ENCODE peak calls at places on chromosomes 12 and 14, in five cellular contexts. S, J, W, L and D are unnamed samples. For H3K9me3 and H3K36me3, the result is how much of the 10 kb centered on the place peaks cover.

GRCh38 chr14:19823178-19823577 is 19.6 kb downstream of the OR4N2 start:
- DNase-seq in S (no peak), J (no peak), W (no peak), L (no peak), D (no peak)

GRCh38 chr12:88242161-88242925 is 100.2 kb downstream of the TMTC3 start:
- DNase-seq in S (peak), J (no peak), W (no peak), L (peak), D (no peak)

GRCh38 chr12:121803861-121804416 is at the start of gene SETD1B:
- DNase-seq in S (peak), J (no peak), W (peak), L (peak), D (peak)

GRCh38 chr12:100935929-100936328 is 141.4 kb downstream of the ANO4 start:
- DNase-seq in S (no peak), J (no peak), W (no peak), L (no peak), D (no peak)

GRCh38 chr14:104085032-104085888 is at the start of gene ASPG:
- DNase-seq in S (no peak), J (no peak), W (peak), L (peak), D (peak)

GRCh38 chr14:63204407-63205280 is at the start of gene RHOJ:
- DNase-seq in S (peak), J (peak), W (no peak), L (peak), D (peak)

GRCh38 chr12:98838282-98838681 is 193.2 kb downstream of the APAF1 start:
- DNase-seq in S (no peak), J (no peak), W (no peak), L (no peak), D (no peak)

GRCh38 chr14:26719514-26719913 is 121.7 kb upstream of the NOVA1 start:
- DNase-seq in S (no peak), J (no peak), W (no peak), L (no peak), D (peak)

GRCh38 chr12:102959391-102959790 is 1.9 kb downstream of the ASCL1 start:
- DNase-seq in S (no peak), J (no peak), W (no peak), L (no peak), D (no peak)

GRCh38 chr14:30869525-30870150 is 4.7 kb upstream of the COCH start:
- DNase-seq in S (no peak), J (no peak), W (no peak), L (no peak), D (no peak)

GRCh38 chr14:52871606-52872005 is 79.2 kb downstream of the FERMT2 start:
- DNase-seq in S (no peak), J (no peak), W (no peak), L (no peak), D (no peak)

GRCh38 chr14:22579218-22579617 is 9.8 kb downstream of the DAD1 start:
- DNase-seq in S (no peak), J (no peak), W (no peak), L (no peak), D (no peak)

GRCh38 chr14:30949651-30950050 is 75.3 kb downstream of the COCH start:
- DNase-seq in S (no peak), J (no peak), W (no peak), L (no peak), D (no peak)

GRCh38 chr12:123671876-123672275 is 963 bp downstream of the TCTN2 start:
- DNase-seq in S (peak), J (no peak), W (no peak), L (no peak), D (no peak)

GRCh38 chr12:124742111-124742510 is 121.6 kb downstream of the SCARB1 start:
- DNase-seq in S (peak), J (no peak), W (peak), L (no peak), D (no peak)

GRCh38 chr14:50964683-50965390 is 20.6 kb upstream of the PYGL start:
- DNase-seq in S (no peak), J (peak), W (peak), L (no peak), D (no peak)

GRCh38 chr12:32589165-32589891 is 89.8 kb upstream of the DNM1L start:
- DNase-seq in S (no peak), J (no peak), W (no peak), L (no peak), D (no peak)

GRCh38 chr12:111424793-111425251 is 19.1 kb downstream of the SH2B3 start:
- DNase-seq in S (no peak), J (no peak), W (no peak), L (no peak), D (no peak)

GRCh38 chr14:23351681-23352505 is 794 bp downstream of the SLC22A17 start:
- DNase-seq in S (no peak), J (no peak), W (no peak), L (no peak), D (no peak)

GRCh38 chr14:26597136-26598080 is at the start of gene NOVA1:
- DNase-seq in S (no peak), J (peak), W (no peak), L (peak), D (peak)

GRCh38 chr14:93705513-93706156 is 82.7 kb downstream of the PRIMA1 start:
- DNase-seq in S (no peak), J (no peak), W (no peak), L (no peak), D (no peak)

GRCh38 chr14:78022059-78022458 is 148.1 kb upstream of the NRXN3 start:
- DNase-seq in S (peak), J (peak), W (peak), L (peak), D (peak)

GRCh38 chr12:5197127-5197526 is 153.4 kb downstream of the KCNA5 start:
- DNase-seq in S (no peak), J (no peak), W (no peak), L (no peak), D (no peak)

GRCh38 chr12:121443911-121444841 is 44.3 kb downstream of the RNF34 start:
- DNase-seq in S (no peak), J (no peak), W (no peak), L (no peak), D (no peak)

GRCh38 chr14:92316116-92316515 is 6.8 kb upstream of the SLC24A4 start:
- DNase-seq in S (no peak), J (no peak), W (no peak), L (no peak), D (no peak)

GRCh38 chr12:44381341-44381740 is 494.8 kb downstream of the NELL2 start:
- DNase-seq in S (no peak), J (no peak), W (no peak), L (no peak), D (no peak)

GRCh38 chr12:61538951-61539350 is 721.3 kb upstream of the USP15 start:
- DNase-seq in S (no peak), J (peak), W (no peak), L (no peak), D (no peak)

GRCh38 chr12:25926536-25926935 is 31.9 kb upstream of the RASSF8 start:
- DNase-seq in S (no peak), J (no peak), W (no peak), L (no peak), D (no peak)

GRCh38 chr12:2416158-2416557 is 363.4 kb downstream of the CACNA1C start:
- DNase-seq in S (no peak), J (no peak), W (no peak), L (no peak), D (no peak)

GRCh38 chr14:51436630-51437029 is 196.6 kb downstream of the TMX1 start:
- DNase-seq in S (no peak), J (no peak), W (no peak), L (no peak), D (no peak)

GRCh38 chr12:116302200-116303075 is 24.9 kb upstream of the MED13L start:
- DNase-seq in S (no peak), J (no peak), W (no peak), L (no peak), D (no peak)

GRCh38 chr14:25477699-25478098 is 427.8 kb upstream of the STXBP6 start:
- DNase-seq in S (no peak), J (no peak), W (no peak), L (no peak), D (no peak)
- H3K9me3 ChIP-seq in S (under half), J (under half), W (under half), L (under half), D (under half)

GRCh38 chr14:73612339-73613045 is at the start of gene ACOT6:
- DNase-seq in S (peak), J (peak), W (peak), L (peak), D (peak)
- H3K27ac ChIP-seq in S (no peak), J (peak), W (peak), L (peak), D (no peak)

GRCh38 chr12:6981152-6982052 is 10.7 kb downstream of the EMG1 start:
- DNase-seq in S (no peak), J (no peak), W (peak), L (no peak), D (no peak)
- H3K36me3 ChIP-seq in S (half or more), J (under half), W (half or more), L (under half), D (under half)

GRCh38 chr12:132941336-132941954 is 14.7 kb downstream of the ZNF605 start:
- DNase-seq in S (peak), J (no peak), W (no peak), L (no peak), D (no peak)

GRCh38 chr12:132936163-132936562 is 19.9 kb downstream of the ZNF605 start:
- DNase-seq in S (no peak), J (no peak), W (no peak), L (no peak), D (no peak)

GRCh38 chr12:132937476-132937875 is 18.6 kb downstream of the ZNF605 start:
- DNase-seq in S (no peak), J (no peak), W (no peak), L (no peak), D (no peak)

GRCh38 chr12:132942611-132943010 is 13.5 kb downstream of the ZNF605 start:
- DNase-seq in S (peak), J (no peak), W (no peak), L (no peak), D (no peak)

DNA sequence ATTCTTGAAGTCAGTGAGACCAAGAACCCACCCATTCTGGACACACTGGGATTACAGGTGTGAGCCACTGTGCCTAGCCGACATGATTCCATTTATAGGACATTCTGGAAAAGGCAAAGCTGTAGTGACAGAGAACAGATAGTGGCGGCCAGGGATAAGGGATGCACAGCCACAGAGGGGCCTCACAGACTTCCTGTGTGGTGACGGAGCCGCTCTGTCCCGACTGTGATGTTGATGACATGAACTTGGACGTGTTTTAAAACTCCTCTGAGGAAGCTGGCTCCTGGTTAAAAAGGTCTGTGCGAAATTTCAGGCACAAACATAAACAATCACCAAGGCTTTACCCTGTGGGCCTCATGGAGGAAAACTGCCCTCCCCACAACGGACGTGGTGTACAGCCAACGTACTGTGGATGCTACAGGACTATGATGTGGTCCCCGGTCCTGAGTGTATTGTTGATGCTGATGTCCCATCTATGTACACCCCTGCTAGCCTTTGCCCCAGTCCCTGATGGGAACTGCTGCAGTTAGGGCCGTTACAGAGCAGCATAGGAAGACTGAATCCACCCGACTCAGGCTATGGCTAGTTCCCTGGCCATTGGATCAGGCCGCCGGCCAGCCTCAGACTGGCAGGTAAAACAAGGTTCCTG is 15.9 kb downstream of the ZNF605 start:
- DNase-seq in S (peak), J (no peak), W (no peak), L (no peak), D (no peak)
- H3K9me3 ChIP-seq in S (half or more), J (under half), W (half or more), L (half or more), D (under half)

GRCh38 chr12:69490920-69491643 is 20.9 kb downstream of the FRS2 start:
- DNase-seq in S (no peak), J (no peak), W (no peak), L (no peak), D (no peak)

GRCh38 chr12:69497308-69498026 is 27.3 kb downstream of the FRS2 start:
- DNase-seq in S (no peak), J (no peak), W (no peak), L (no peak), D (peak)

GRCh38 chr12:69492739-69493138 is 22.6 kb downstream of the FRS2 start:
- DNase-seq in S (no peak), J (no peak), W (no peak), L (no peak), D (no peak)

GRCh38 chr12:69500631-69501030 is 30.4 kb downstream of the FRS2 start:
- DNase-seq in S (no peak), J (no peak), W (no peak), L (no peak), D (no peak)

GRCh38 chr12:69495071-69495470 is 24.9 kb downstream of the FRS2 start:
- DNase-seq in S (no peak), J (no peak), W (no peak), L (no peak), D (no peak)
- H3K27ac ChIP-seq in S (no peak), J (no peak), W (no peak), L (no peak), D (no peak)

GRCh38 chr12:64497903-64498302 is 46.0 kb downstream of the TBK1 start:
- DNase-seq in S (no peak), J (no peak), W (no peak), L (no peak), D (no peak)
- H3K36me3 ChIP-seq in S (half or more), J (under half), W (under half), L (under half), D (under half)

GRCh38 chr14:29042546-29042945 is 276.0 kb downstream of the FOXG1 start:
- DNase-seq in S (no peak), J (no peak), W (no peak), L (no peak), D (no peak)

GRCh38 chr14:29045237-29045636 is 278.6 kb downstream of the FOXG1 start:
- DNase-seq in S (no peak), J (no peak), W (no peak), L (no peak), D (no peak)

GRCh38 chr14:29039171-29039570 is 272.6 kb downstream of the FOXG1 start:
- DNase-seq in S (no peak), J (no peak), W (no peak), L (no peak), D (no peak)

DNA sequence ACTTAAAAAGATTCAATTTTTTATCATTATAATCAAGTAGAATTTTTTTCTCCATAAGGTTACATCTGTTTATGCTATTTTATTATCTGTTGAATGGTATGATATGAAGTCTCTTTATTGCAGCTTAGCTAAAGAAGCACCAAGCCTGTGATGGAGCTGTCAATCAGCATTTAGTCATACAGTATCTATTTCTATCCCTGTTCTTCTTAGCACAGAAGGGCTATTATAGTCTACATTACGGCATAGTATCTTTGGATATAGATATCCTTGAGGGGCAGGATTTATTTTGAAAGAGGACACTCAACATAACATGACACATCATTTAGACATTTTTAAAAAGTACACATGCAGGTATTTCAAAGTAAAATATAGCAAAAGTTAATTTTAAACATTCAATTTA is 277.2 kb downstream of the FOXG1 start:
- DNase-seq in S (no peak), J (no peak), W (no peak), L (no peak), D (no peak)
- H3K9me3 ChIP-seq in S (under half), J (under half), W (under half), L (under half), D (under half)

GRCh38 chr14:61482348-61483206 is 161.2 kb downstream of the PRKCH start:
- DNase-seq in S (no peak), J (no peak), W (no peak), L (no peak), D (no peak)
- H3K27ac ChIP-seq in S (no peak), J (no peak), W (peak), L (no peak), D (no peak)